ENCODE peak calls at places on chromosome 4, in six cellular contexts. B is cardiac fibroblast, A is RWPE1, E is GM13977, H is psoas muscle, J is glutamatergic neuron. Q is an unnamed sample.

GRCh38 chr4:32840461-32841189 is 2120.5 kb downstream of the PCDH7 start:
- DNase-seq in B (no peak), A (no peak), E (no peak), H (no peak), J (no peak), Q (no peak)

GRCh38 chr4:112585977-112586736 is 50.6 kb downstream of the ZGRF1 start:
- DNase-seq in B (no peak), A (no peak), E (no peak), H (no peak), J (no peak), Q (no peak)

GRCh38 chr4:146165840-146166239 is 9.7 kb upstream of the LSM6 start:
- DNase-seq in B (peak; percentile 89), A (peak; percentile 28), E (no peak), H (no peak), J (no peak), Q (no peak)

GRCh38 chr4:141702472-141703182 is 66.2 kb downstream of the IL15 start:
- DNase-seq in B (peak; percentile 30), A (no peak), E (no peak), H (peak; percentile 26), J (no peak), Q (no peak)

GRCh38 chr4:2734618-2735017 is 21.5 kb downstream of the TNIP2 start:
- DNase-seq in B (no peak), A (no peak), E (no peak), H (no peak), J (no peak), Q (no peak)

GRCh38 chr4:74471228-74471627 is 26.3 kb downstream of the AREG start:
- DNase-seq in B (no peak), A (no peak), E (no peak), H (no peak), J (no peak), Q (no peak)

GRCh38 chr4:80365928-80366327 is 30.4 kb downstream of the CFAP299 start:
- DNase-seq in B (peak; percentile 75), A (peak; percentile 70), E (peak; percentile 53), H (peak; percentile 27), J (peak; percentile 48), Q (peak; percentile 58)

GRCh38 chr4:23039813-23040212 is 347.1 kb downstream of the GBA3 start:
- DNase-seq in B (no peak), A (no peak), E (no peak), H (no peak), J (no peak), Q (no peak)

GRCh38 chr4:139419388-139419914 is 34.5 kb upstream of the RAB33B start:
- DNase-seq in B (peak; percentile 95), A (peak; percentile 52), E (no peak), H (no peak), J (no peak), Q (peak; percentile 63)

GRCh38 chr4:185479507-185479971 is 8.0 kb upstream of the CCDC110 start:
- DNase-seq in B (peak; percentile 26), A (no peak), E (peak; percentile 71), H (no peak), J (no peak), Q (no peak)

GRCh38 chr4:112589207-112589606 is 47.5 kb downstream of the ZGRF1 start:
- DNase-seq in B (peak; percentile 31), A (no peak), E (no peak), H (no peak), J (no peak), Q (no peak)

GRCh38 chr4:63717384-63717783 is 691.9 kb downstream of the TECRL start:
- DNase-seq in B (peak; percentile 15), A (peak; percentile 5), E (no peak), H (no peak), J (no peak), Q (no peak)

GRCh38 chr4:186622788-186623464 is 67.6 kb upstream of the MTNR1A start:
- DNase-seq in B (peak; percentile 91), A (peak; percentile 30), E (no peak), H (peak; percentile 36), J (no peak), Q (no peak)

GRCh38 chr4:104577405-104577804 is 82.7 kb upstream of the CXXC4 start:
- DNase-seq in B (no peak), A (no peak), E (no peak), H (no peak), J (no peak), Q (no peak)

GRCh38 chr4:137775701-137776100 is 243.4 kb upstream of the PCDH18 start:
- DNase-seq in B (no peak), A (no peak), E (no peak), H (no peak), J (no peak), Q (no peak)

GRCh38 chr4:71186566-71187398 is 152.0 kb upstream of the SLC4A4 start:
- DNase-seq in B (peak; percentile 47), A (peak; percentile 9), E (peak; percentile 77), H (peak; percentile 47), J (peak; percentile 52), Q (peak; percentile 60)

GRCh38 chr4:113278324-113278934 is 229.0 kb downstream of the ANK2 start:
- DNase-seq in B (peak; percentile 89), A (peak; percentile 74), E (peak; percentile 63), H (peak; percentile 58), J (peak; percentile 78), Q (peak; percentile 79)

GRCh38 chr4:40331092-40331824 is 3.9 kb upstream of the CHRNA9 start:
- DNase-seq in B (no peak), A (no peak), E (no peak), H (no peak), J (no peak), Q (no peak)

GRCh38 chr4:56307423-56307822 is 79.9 kb downstream of the AASDH start:
- DNase-seq in B (peak; percentile 44), A (peak; percentile 16), E (no peak), H (no peak), J (no peak), Q (no peak)

GRCh38 chr4:72701987-72702819 is 133.2 kb upstream of the ADAMTS3 start:
- DNase-seq in B (peak; percentile 83), A (peak; percentile 55), E (peak; percentile 46), H (no peak), J (no peak), Q (peak; percentile 16)

GRCh38 chr4:183408791-183409190 is 35.6 kb upstream of the CDKN2AIP start:
- DNase-seq in B (no peak), A (no peak), E (no peak), H (no peak), J (no peak), Q (no peak)

GRCh38 chr4:65502151-65502691 is 168.1 kb downstream of the EPHA5 start:
- DNase-seq in B (peak; percentile 79), A (no peak), E (no peak), H (no peak), J (no peak), Q (no peak)

GRCh38 chr4:2450394-2451035 is 18.4 kb upstream of the RNF4 start:
- DNase-seq in B (no peak), A (no peak), E (no peak), H (no peak), J (no peak), Q (no peak)

GRCh38 chr4:133156096-133156495 is 7.0 kb downstream of the PCDH10 start:
- DNase-seq in B (no peak), A (no peak), E (no peak), H (no peak), J (peak; percentile 35), Q (no peak)

GRCh38 chr4:14844059-14844458 is 158.2 kb upstream of the CPEB2 start:
- DNase-seq in B (no peak), A (no peak), E (no peak), H (no peak), J (no peak), Q (no peak)

DNA sequence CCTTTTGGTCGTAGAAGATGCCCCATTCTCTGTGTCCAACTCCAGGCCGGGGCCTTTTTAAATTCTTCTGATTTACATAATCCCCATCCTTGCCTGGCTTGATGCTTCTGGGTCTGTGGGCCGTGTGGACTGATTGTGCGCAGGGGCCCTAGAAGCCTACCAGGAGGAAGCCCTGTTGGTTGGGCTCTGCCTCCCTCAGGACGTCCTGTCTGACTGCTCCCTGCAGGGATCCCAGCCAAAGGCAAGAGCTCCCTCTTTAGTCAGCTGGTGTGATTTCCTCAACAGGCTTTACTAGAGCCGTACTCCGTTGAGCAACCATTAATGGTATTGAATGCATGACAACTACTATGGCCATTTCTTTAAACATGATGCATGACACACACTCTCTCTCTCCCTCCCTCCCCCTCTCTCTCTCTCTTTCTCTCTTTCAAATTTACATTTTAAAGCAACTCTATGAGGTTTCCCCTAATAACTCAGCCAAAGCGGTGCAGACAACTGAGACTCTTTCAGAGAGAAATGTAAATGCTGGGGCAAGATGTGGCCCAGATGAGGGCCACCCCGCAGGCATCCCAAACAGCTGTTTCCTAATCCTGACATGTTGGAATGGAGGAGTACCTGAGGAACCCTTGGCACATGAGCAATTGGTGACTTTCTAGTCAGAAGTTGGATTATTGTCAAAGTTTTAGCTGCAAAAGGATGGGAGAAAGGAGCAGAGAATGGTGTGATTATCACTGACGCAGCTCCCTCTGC is 117.3 kb downstream of the DRD5 start:
- DNase-seq in B (peak; percentile 70), A (peak; percentile 3), E (peak; percentile 44), H (no peak), J (peak; percentile 32), Q (peak; percentile 69)
- TF ChIP-seq CTCF in B (peak; percentile 32), A (no peak), E (peak; percentile 46), H (peak; percentile 23), J (no peak), Q (no peak)

GRCh38 chr4:3747582-3747906 is 18.6 kb upstream of the ADRA2C start:
- DNase-seq in B (peak; percentile 5), A (no peak), E (no peak), H (no peak), J (peak; percentile 56), Q (peak; percentile 67)
- TF ChIP-seq CTCF in B (peak; percentile 30), A (no peak), E (peak; percentile 47), H (peak; percentile 21), J (peak; percentile 39), Q (peak; percentile 33)

GRCh38 chr4:108637856-108638255 is 12.5 kb upstream of the OSTC start:
- DNase-seq in B (no peak), A (no peak), E (no peak), H (no peak), J (no peak), Q (no peak)
- TF ChIP-seq CTCF in B (peak; percentile 11), A (no peak), E (no peak), H (no peak), J (no peak), Q (no peak)

DNA sequence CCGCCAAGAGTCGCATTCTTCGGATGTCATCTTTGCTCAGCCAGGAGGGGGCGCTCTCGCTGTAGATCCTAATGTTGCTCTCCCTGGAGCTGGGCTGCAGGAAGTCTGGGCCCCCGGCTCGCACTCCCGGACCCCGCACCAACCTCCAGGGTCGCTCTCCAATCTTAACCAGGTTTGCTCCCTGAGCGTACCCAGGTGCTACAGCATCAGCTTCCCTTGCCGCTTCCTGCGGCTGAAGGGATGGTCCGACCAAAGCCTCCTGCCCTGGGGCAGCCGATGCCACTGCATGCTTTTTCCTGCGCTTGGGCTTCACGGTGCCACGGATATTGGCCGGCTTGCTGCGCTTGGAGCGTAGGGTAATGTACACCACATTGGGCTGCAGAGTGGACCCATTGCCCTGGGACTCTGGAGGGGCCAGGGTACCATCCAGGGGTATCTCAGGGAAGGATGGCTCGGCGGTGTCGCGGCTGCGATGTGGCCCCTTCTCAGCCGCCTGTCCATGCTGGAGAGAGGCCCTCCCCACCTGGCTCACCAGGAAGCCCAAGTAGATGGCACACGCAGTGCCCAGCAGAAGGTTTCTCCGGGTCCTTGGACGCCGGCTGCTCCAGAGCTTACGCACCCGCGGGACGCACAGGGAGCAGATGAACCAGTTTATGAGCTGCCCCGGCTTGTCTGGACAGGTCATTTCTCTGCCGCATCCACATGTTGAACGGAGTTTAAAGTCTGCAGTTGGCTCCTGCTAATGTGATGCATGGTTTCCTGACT is 2.0 kb downstream of the GASK1B start:
- DNase-seq in B (peak; percentile 73), A (peak; percentile 66), E (peak; percentile 34), H (peak; percentile 74), J (peak; percentile 40), Q (no peak)
- TF ChIP-seq CTCF in B (peak; percentile 60), A (no peak), E (peak; percentile 63), H (peak; percentile 48), J (peak; percentile 62), Q (peak; percentile 74)